ENCODE peak calls at places on chromosome 13, in six cellular contexts. U is GM12878, T is mesothelial cell of epicardium, B is transverse colon, K is choroid plexus epithelial cell, C is osteocyte. W is an unnamed sample.

GRCh38 chr13:100987993-100988392 is 313.4 kb upstream of the TMTC4 start:
- DNase-seq in U (no peak), T (no peak), B (no peak), K (peak; percentile 75), C (no peak), W (no peak)

GRCh38 chr13:75544681-75545333 is 4.8 kb upstream of the UCHL3 start:
- DNase-seq in U (no peak), T (no peak), B (no peak), K (peak; percentile 98), C (no peak), W (peak; percentile 52)

GRCh38 chr13:26619321-26619720 is 61.8 kb downstream of the WASF3 start:
- DNase-seq in U (no peak), T (no peak), B (no peak), K (peak; percentile 67), C (no peak), W (peak; percentile 23)

GRCh38 chr13:32443111-32443510 is 15.2 kb upstream of the N4BP2L1 start:
- DNase-seq in U (peak; percentile 60), T (no peak), B (peak; percentile 35), K (peak; percentile 36), C (no peak), W (no peak)

GRCh38 chr13:108120332-108120731 is 95.0 kb downstream of the LIG4 start:
- DNase-seq in U (no peak), T (no peak), B (no peak), K (no peak), C (no peak), W (no peak)

GRCh38 chr13:50721664-50721976 is 121.9 kb downstream of the DLEU7 start:
- DNase-seq in U (no peak), T (no peak), B (no peak), K (no peak), C (no peak), W (no peak)

GRCh38 chr13:80962855-80963254 is 621.9 kb upstream of the SPRY2 start:
- DNase-seq in U (no peak), T (no peak), B (no peak), K (peak; percentile 71), C (no peak), W (no peak)

GRCh38 chr13:24274452-24274971 is 34.9 kb upstream of the C1QTNF9 start:
- DNase-seq in U (peak; percentile 88), T (no peak), B (peak; percentile 34), K (peak; percentile 44), C (peak; percentile 48), W (no peak)

GRCh38 chr13:34857561-34857960 is 84.5 kb upstream of the NBEA start:
- DNase-seq in U (no peak), T (no peak), B (no peak), K (no peak), C (no peak), W (no peak)

DNA sequence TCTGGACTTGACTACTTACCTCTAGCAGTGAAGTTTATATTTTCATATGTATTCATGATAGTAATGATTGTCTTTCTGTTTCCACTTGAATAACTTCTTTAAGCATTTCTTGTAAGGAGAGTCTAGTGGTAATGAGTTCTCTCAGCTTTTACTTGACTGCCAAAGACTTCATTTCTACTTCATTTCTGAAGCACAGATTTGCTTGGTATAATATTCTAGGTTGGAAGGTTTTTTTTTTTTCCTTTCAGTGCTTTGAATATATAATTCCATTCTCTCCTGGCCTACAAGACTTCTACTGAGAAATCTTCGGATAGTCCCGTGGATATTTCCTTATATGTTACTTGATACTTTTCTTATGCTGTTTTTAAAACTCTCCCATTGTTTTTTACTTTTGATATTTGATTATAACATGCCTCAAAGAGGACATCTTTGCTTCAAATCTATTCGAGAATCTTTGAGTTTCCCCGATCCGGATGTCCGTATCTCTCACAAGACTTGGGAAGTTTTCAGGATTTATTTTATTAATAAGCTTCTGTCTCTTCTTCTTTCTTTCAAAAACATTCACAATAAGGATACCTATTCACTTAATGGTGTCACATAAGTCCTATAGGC is 1560.0 kb downstream of the PCDH9 start:
- DNase-seq in U (no peak), T (no peak), B (no peak), K (no peak), C (no peak), W (no peak)
- TF ChIP-seq CTCF in U (no peak), T (no peak), B (no peak), K (no peak), C (no peak), W (no peak)

GRCh38 chr13:48072304-48072703 is 22.6 kb downstream of the MED4 start:
- DNase-seq in U (no peak), T (no peak), B (no peak), K (peak; percentile 6), C (no peak), W (no peak)

GRCh38 chr13:48072787-48073186 is 22.1 kb downstream of the MED4 start:
- DNase-seq in U (no peak), T (no peak), B (no peak), K (no peak), C (no peak), W (no peak)

GRCh38 chr13:48074006-48074405 is 20.9 kb downstream of the MED4 start:
- DNase-seq in U (no peak), T (no peak), B (no peak), K (no peak), C (no peak), W (no peak)

GRCh38 chr13:48081739-48082138 is 13.2 kb downstream of the MED4 start:
- DNase-seq in U (no peak), T (no peak), B (no peak), K (no peak), C (no peak), W (no peak)

DNA sequence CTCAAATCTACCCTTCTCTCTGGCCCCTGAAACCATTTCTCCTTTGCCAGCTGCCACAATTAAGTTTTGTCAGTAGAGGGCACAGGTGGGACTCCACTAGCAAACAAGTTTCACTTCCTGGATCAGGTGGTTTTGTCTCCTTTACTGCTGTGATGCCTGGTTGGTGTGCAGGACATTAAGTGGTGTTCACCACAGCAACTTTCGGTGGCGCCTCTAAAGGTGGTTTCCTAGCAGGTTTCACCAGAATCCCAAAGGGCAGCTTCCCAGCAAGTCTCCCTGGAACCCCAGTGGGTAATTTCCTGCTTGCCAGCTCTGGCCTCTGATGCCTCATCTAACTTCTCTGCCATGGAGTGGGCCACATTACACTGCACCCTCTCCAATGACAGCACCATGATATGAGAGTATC is 16.6 kb downstream of the MED4 start:
- DNase-seq in U (peak; percentile 68), T (no peak), B (peak; percentile 13), K (peak; percentile 37), C (no peak), W (no peak)
- TF ChIP-seq CTCF in U (peak; percentile 48), T (no peak), B (no peak), K (peak; percentile 48), C (peak; percentile 24), W (peak; percentile 4)

DNA sequence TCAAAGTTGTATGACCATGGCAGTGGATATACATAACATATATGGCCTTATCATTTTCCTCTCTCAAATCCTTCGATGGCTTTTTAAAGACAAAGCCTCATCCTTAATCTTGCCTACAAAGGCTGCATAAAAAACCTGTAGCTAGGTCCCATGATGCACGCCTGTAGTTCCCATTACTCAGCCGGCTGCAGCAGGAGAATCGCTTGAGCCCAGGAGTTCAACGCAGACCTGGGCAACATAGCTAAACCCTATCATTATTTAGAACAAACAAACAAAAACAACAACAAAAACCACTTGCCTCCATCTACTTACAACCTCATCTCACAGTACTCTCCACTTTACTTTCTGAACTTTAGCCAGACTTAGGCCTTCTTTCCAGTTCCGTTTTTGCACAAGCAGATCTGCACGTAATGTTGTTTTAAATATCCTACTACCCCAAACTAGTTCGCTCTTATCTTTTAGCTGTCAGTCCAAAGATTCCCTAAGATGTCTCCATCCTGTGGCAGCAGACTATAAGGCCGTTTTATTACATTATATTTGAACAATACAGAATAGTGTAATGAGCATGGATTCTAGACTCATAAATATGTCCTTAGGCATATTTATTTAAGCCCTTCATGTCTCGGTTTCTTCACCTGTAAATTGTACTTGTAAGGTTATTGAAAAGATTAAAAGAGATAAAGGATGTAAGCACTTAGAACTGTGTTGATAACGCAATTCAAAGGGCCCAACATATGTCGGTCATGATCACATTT is 969 bp upstream of the POMP start:
- DNase-seq in U (peak; percentile 51), T (no peak), B (no peak), K (peak; percentile 60), C (no peak), W (no peak)
- TF ChIP-seq CTCF in U (no peak), T (no peak), B (no peak), K (peak; percentile 43), C (peak; percentile 47), W (no peak)

DNA sequence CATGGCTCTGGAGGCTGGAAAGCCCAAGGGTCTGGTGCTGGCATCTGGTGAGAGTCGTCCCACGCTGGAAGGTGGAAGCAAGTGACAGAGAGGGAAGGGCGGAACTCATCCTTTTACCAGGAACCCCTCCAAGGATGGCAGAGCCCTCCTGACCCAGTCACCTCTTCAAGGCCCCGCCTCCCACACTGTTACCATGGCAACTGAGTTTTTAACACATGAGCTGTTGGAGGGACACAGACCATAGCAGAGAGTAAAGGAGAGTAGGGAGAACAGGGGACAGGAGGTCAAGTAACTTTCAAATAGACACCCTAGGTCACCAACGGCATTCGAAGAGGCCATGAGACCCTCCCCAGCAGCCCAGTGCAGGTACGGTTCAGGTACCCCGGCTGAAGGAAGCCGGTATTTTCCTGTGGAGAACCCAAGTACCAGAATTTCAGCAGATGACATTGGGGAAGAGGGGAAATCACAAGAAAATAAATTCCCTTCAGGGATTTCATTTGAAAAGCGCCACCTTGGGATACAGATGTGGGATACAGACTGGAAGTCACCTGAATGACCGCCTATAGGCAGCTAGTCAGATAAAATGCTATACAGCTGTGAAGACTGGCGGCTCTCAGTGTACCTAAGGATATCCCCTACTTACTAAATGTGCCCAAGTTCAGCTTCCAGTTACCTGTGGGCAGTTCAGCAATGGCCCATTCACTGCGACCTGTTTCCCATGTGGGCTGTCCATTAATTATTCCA is 8.0 kb downstream of the IL17D start:
- DNase-seq in U (no peak), T (no peak), B (no peak), K (no peak), C (no peak), W (no peak)
- TF ChIP-seq CTCF in U (no peak), T (no peak), B (no peak), K (peak; percentile 41), C (peak; percentile 17), W (no peak)

GRCh38 chr13:112769615-112770014 is 79.8 kb downstream of the ATP11A start:
- DNase-seq in U (no peak), T (no peak), B (no peak), K (no peak), C (no peak), W (no peak)

GRCh38 chr13:112765734-112766133 is 75.9 kb downstream of the ATP11A start:
- DNase-seq in U (no peak), T (no peak), B (no peak), K (no peak), C (no peak), W (no peak)

GRCh38 chr13:112766336-112766735 is 76.5 kb downstream of the ATP11A start:
- DNase-seq in U (no peak), T (no peak), B (no peak), K (no peak), C (no peak), W (no peak)

GRCh38 chr13:112768795-112769411 is 79.1 kb downstream of the ATP11A start:
- DNase-seq in U (peak; percentile 30), T (no peak), B (peak; percentile 23), K (no peak), C (no peak), W (no peak)

GRCh38 chr13:112767506-112768471 is 78.0 kb downstream of the ATP11A start:
- DNase-seq in U (peak; percentile 17), T (no peak), B (peak; percentile 52), K (no peak), C (no peak), W (no peak)
- TF ChIP-seq CTCF in U (no peak), T (no peak), B (no peak), K (no peak), C (no peak), W (no peak)

GRCh38 chr13:93227280-93227905 is 786 bp downstream of the GPC6 start:
- DNase-seq in U (no peak), T (no peak), B (peak; percentile 11), K (peak; percentile 65), C (no peak), W (no peak)
- TF ChIP-seq CTCF in U (no peak), T (no peak), B (no peak), K (peak; percentile 23), C (peak; percentile 9), W (peak; percentile 17)

W was measured in BJ.